ENCODE peak calls at places on chromosomes 16 and 17, in nine cellular contexts. One of them, this sample, is unnamed.

GRCh38 chr16:58417600-58417999 is 25.3 kb downstream of the GINS3 start:
- DNase-seq in H9: no peak
- DNase-seq in heart right ventricle: no peak
- DNase-seq in left ventricle myocardium inferior: peak
- DNase-seq in stomach: no peak
- DNase-seq in PC-3: no peak
- DNase-seq in heart left ventricle: peak
- DNase-seq in RWPE1: no peak
- DNase-seq in AG04450: no peak
- DNase-seq in this sample: no peak

GRCh38 chr17:77036841-77037381 is 103.9 kb upstream of the SEC14L1 start:
- DNase-seq in H9: no peak
- DNase-seq in heart right ventricle: no peak
- DNase-seq in left ventricle myocardium inferior: peak
- DNase-seq in stomach: peak
- DNase-seq in PC-3: no peak
- DNase-seq in heart left ventricle: no peak
- DNase-seq in RWPE1: peak
- DNase-seq in AG04450: no peak
- DNase-seq in this sample: no peak

GRCh38 chr17:14228903-14229302 is 7.8 kb downstream of the CDRT15 start:
- DNase-seq in H9: no peak
- DNase-seq in heart right ventricle: no peak
- DNase-seq in left ventricle myocardium inferior: no peak
- DNase-seq in stomach: no peak
- DNase-seq in PC-3: no peak
- DNase-seq in heart left ventricle: no peak
- DNase-seq in RWPE1: no peak
- DNase-seq in AG04450: peak
- DNase-seq in this sample: no peak

GRCh38 chr16:47037396-47037745 is 63.9 kb upstream of the DNAJA2 start:
- DNase-seq in H9: peak
- DNase-seq in heart right ventricle: peak
- DNase-seq in left ventricle myocardium inferior: peak
- DNase-seq in stomach: peak
- DNase-seq in PC-3: no peak
- DNase-seq in heart left ventricle: no peak
- DNase-seq in RWPE1: no peak
- DNase-seq in AG04450: no peak
- DNase-seq in this sample: no peak

GRCh38 chr16:14428043-14428442 is 202.0 kb downstream of the PARN start:
- DNase-seq in H9: no peak
- DNase-seq in heart right ventricle: no peak
- DNase-seq in left ventricle myocardium inferior: no peak
- DNase-seq in stomach: no peak
- DNase-seq in PC-3: no peak
- DNase-seq in heart left ventricle: no peak
- DNase-seq in RWPE1: no peak
- DNase-seq in AG04450: no peak
- DNase-seq in this sample: no peak

GRCh38 chr17:27038676-27039075 is 255.2 kb upstream of the WSB1 start:
- DNase-seq in H9: no peak
- DNase-seq in heart right ventricle: no peak
- DNase-seq in left ventricle myocardium inferior: no peak
- DNase-seq in stomach: no peak
- DNase-seq in PC-3: peak
- DNase-seq in heart left ventricle: no peak
- DNase-seq in RWPE1: no peak
- DNase-seq in AG04450: no peak
- DNase-seq in this sample: no peak

GRCh38 chr16:86662195-86662594 is 83.8 kb downstream of the FOXL1 start:
- DNase-seq in H9: no peak
- DNase-seq in heart right ventricle: no peak
- DNase-seq in left ventricle myocardium inferior: no peak
- DNase-seq in stomach: no peak
- DNase-seq in PC-3: no peak
- DNase-seq in heart left ventricle: no peak
- DNase-seq in RWPE1: no peak
- DNase-seq in AG04450: no peak
- DNase-seq in this sample: no peak

GRCh38 chr17:29154516-29155234 is 25.5 kb downstream of the MYO18A start:
- DNase-seq in H9: no peak
- DNase-seq in heart right ventricle: no peak
- DNase-seq in left ventricle myocardium inferior: peak
- DNase-seq in stomach: peak
- DNase-seq in PC-3: no peak
- DNase-seq in heart left ventricle: no peak
- DNase-seq in RWPE1: no peak
- DNase-seq in AG04450: no peak
- DNase-seq in this sample: peak

GRCh38 chr17:10558049-10558448 is 8.6 kb upstream of the MYH2 start:
- DNase-seq in H9: no peak
- DNase-seq in heart right ventricle: no peak
- DNase-seq in left ventricle myocardium inferior: no peak
- DNase-seq in stomach: no peak
- DNase-seq in PC-3: no peak
- DNase-seq in heart left ventricle: no peak
- DNase-seq in RWPE1: no peak
- DNase-seq in AG04450: no peak
- DNase-seq in this sample: no peak

GRCh38 chr16:48381201-48381600 is 4.0 kb downstream of the SIAH1 start:
- DNase-seq in H9: no peak
- DNase-seq in heart right ventricle: no peak
- DNase-seq in left ventricle myocardium inferior: no peak
- DNase-seq in stomach: no peak
- DNase-seq in PC-3: no peak
- DNase-seq in heart left ventricle: no peak
- DNase-seq in RWPE1: no peak
- DNase-seq in AG04450: no peak
- DNase-seq in this sample: no peak

GRCh38 chr16:48537275-48537674 is 72.7 kb downstream of the N4BP1 start:
- DNase-seq in H9: no peak
- DNase-seq in heart right ventricle: no peak
- DNase-seq in left ventricle myocardium inferior: no peak
- DNase-seq in stomach: no peak
- DNase-seq in PC-3: no peak
- DNase-seq in heart left ventricle: no peak
- DNase-seq in RWPE1: no peak
- DNase-seq in AG04450: no peak
- DNase-seq in this sample: peak

GRCh38 chr16:7182510-7183109 is 150.0 kb upstream of the RBFOX1 start:
- DNase-seq in H9: peak
- DNase-seq in heart right ventricle: no peak
- DNase-seq in left ventricle myocardium inferior: no peak
- DNase-seq in stomach: no peak
- DNase-seq in PC-3: no peak
- DNase-seq in heart left ventricle: no peak
- DNase-seq in RWPE1: no peak
- DNase-seq in AG04450: no peak
- DNase-seq in this sample: no peak

GRCh38 chr17:31609331-31609730 is 217.9 kb downstream of the RAB11FIP4 start:
- DNase-seq in H9: no peak
- DNase-seq in heart right ventricle: no peak
- DNase-seq in left ventricle myocardium inferior: no peak
- DNase-seq in stomach: no peak
- DNase-seq in PC-3: no peak
- DNase-seq in heart left ventricle: no peak
- DNase-seq in RWPE1: no peak
- DNase-seq in AG04450: no peak
- DNase-seq in this sample: no peak

GRCh38 chr16:88781140-88782077 is 3.6 kb downstream of the PIEZO1 start:
- DNase-seq in H9: no peak
- DNase-seq in heart right ventricle: peak
- DNase-seq in left ventricle myocardium inferior: no peak
- DNase-seq in stomach: no peak
- DNase-seq in PC-3: peak
- DNase-seq in heart left ventricle: no peak
- DNase-seq in RWPE1: no peak
- DNase-seq in AG04450: no peak
- DNase-seq in this sample: peak

GRCh38 chr16:50203681-50204080 is 50.6 kb downstream of the TENT4B start:
- DNase-seq in H9: no peak
- DNase-seq in heart right ventricle: no peak
- DNase-seq in left ventricle myocardium inferior: no peak
- DNase-seq in stomach: no peak
- DNase-seq in PC-3: no peak
- DNase-seq in heart left ventricle: no peak
- DNase-seq in RWPE1: no peak
- DNase-seq in AG04450: no peak
- DNase-seq in this sample: no peak
- H3K27ac ChIP-seq in H9: no peak
- H3K27ac ChIP-seq in heart right ventricle: no peak
- H3K27ac ChIP-seq in left ventricle myocardium inferior: peak
- H3K27ac ChIP-seq in stomach: peak
- H3K27ac ChIP-seq in PC-3: peak
- H3K27ac ChIP-seq in heart left ventricle: peak
- H3K27ac ChIP-seq in RWPE1: peak
- H3K27ac ChIP-seq in AG04450: peak
- H3K27ac ChIP-seq in this sample: peak

GRCh38 chr17:68776451-68776850 is 175.3 kb upstream of the FAM20A start:
- DNase-seq in H9: no peak
- DNase-seq in heart right ventricle: no peak
- DNase-seq in left ventricle myocardium inferior: no peak
- DNase-seq in stomach: no peak
- DNase-seq in PC-3: no peak
- DNase-seq in heart left ventricle: no peak
- DNase-seq in RWPE1: no peak
- DNase-seq in AG04450: no peak
- DNase-seq in this sample: no peak

GRCh38 chr17:68775969-68776368 is 174.8 kb upstream of the FAM20A start:
- DNase-seq in H9: no peak
- DNase-seq in heart right ventricle: no peak
- DNase-seq in left ventricle myocardium inferior: no peak
- DNase-seq in stomach: no peak
- DNase-seq in PC-3: no peak
- DNase-seq in heart left ventricle: no peak
- DNase-seq in RWPE1: no peak
- DNase-seq in AG04450: no peak
- DNase-seq in this sample: no peak

GRCh38 chr17:68777243-68777855 is 176.2 kb upstream of the FAM20A start:
- DNase-seq in H9: peak
- DNase-seq in heart right ventricle: peak
- DNase-seq in left ventricle myocardium inferior: peak
- DNase-seq in stomach: peak
- DNase-seq in PC-3: peak
- DNase-seq in heart left ventricle: peak
- DNase-seq in RWPE1: peak
- DNase-seq in AG04450: peak
- DNase-seq in this sample: peak

GRCh38 chr17:68777856-68778694 is 176.9 kb upstream of the FAM20A start:
- DNase-seq in H9: no peak
- DNase-seq in heart right ventricle: no peak
- DNase-seq in left ventricle myocardium inferior: no peak
- DNase-seq in stomach: peak
- DNase-seq in PC-3: no peak
- DNase-seq in heart left ventricle: no peak
- DNase-seq in RWPE1: no peak
- DNase-seq in AG04450: no peak
- DNase-seq in this sample: no peak

GRCh38 chr17:68775338-68775737 is 174.2 kb upstream of the FAM20A start:
- DNase-seq in H9: no peak
- DNase-seq in heart right ventricle: no peak
- DNase-seq in left ventricle myocardium inferior: no peak
- DNase-seq in stomach: no peak
- DNase-seq in PC-3: peak
- DNase-seq in heart left ventricle: no peak
- DNase-seq in RWPE1: no peak
- DNase-seq in AG04450: no peak
- DNase-seq in this sample: no peak
- H3K27ac ChIP-seq in H9: no peak
- H3K27ac ChIP-seq in heart right ventricle: peak
- H3K27ac ChIP-seq in left ventricle myocardium inferior: peak
- H3K27ac ChIP-seq in stomach: no peak
- H3K27ac ChIP-seq in PC-3: peak
- H3K27ac ChIP-seq in heart left ventricle: peak
- H3K27ac ChIP-seq in RWPE1: no peak
- H3K27ac ChIP-seq in AG04450: no peak
- H3K27ac ChIP-seq in this sample: no peak

DNA sequence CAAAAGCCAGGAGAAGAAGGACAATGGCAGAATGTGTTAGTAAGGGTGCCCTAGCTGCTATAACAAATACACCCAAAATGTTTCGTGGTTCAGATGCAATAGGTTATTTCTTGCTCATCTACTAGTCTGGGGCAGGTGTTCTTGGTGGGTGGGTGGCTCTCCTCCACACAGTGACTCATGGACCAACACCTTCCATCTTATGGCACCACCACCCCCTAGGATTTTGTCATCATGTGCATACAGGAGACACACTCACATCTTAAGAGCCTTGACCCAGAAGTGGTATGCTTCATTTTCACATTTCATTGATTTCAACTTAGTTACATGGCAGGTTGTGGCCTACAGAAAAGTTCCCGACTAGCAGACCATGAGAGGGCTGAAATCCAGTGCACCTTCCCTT is 114.7 kb downstream of the AMFR start:
- DNase-seq in H9: no peak
- DNase-seq in heart right ventricle: no peak
- DNase-seq in left ventricle myocardium inferior: no peak
- DNase-seq in stomach: no peak
- DNase-seq in PC-3: no peak
- DNase-seq in heart left ventricle: no peak
- DNase-seq in RWPE1: no peak
- DNase-seq in AG04450: no peak
- DNase-seq in this sample: no peak
- H3K27ac ChIP-seq in H9: no peak
- H3K27ac ChIP-seq in heart right ventricle: no peak
- H3K27ac ChIP-seq in left ventricle myocardium inferior: no peak
- H3K27ac ChIP-seq in stomach: no peak
- H3K27ac ChIP-seq in PC-3: no peak
- H3K27ac ChIP-seq in heart left ventricle: no peak
- H3K27ac ChIP-seq in RWPE1: no peak
- H3K27ac ChIP-seq in AG04450: no peak
- H3K27ac ChIP-seq in this sample: no peak

DNA sequence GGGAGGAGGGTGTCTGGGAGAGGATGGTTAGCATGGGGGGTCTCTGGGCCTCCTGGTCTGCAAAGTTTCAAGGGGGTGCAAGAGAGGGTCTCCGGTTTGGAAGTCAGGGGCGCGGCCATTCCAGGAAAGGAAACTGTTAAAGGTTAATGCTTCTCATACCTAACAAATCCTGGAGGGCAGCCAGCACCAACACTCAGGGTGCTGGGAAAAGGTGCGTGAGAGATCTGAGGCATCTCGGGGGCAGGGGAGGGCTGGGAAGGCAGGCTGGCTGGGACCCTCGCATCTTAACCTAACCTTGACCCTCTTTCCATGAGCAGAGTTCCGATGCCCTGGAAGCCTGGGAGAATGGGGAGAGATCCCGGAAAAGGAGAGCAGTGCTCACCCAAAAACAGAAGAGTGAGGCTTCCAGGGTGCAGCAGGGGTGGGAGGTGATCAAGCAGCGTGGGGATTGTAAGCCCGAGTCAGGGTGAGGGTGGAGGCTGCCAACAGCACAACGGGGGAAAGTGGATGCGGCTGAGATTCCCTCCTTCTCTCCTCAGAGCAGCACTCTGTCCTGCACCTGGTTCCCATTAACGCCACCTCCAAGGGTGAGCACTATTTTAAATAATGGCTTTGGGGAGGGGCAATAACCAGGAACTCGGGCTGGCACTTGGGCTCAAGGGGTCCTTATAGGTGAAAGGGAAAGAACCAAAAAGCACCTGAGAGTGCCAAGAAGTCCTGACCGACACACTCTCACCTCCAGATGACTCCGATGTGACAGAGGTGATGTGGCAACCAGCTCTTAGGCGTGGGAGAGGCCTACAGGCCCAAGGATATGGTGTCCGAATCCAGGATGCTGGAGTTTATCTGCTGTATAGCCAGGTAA is 989 bp downstream of the TNFSF13 start:
- DNase-seq in H9: no peak
- DNase-seq in heart right ventricle: no peak
- DNase-seq in left ventricle myocardium inferior: no peak
- DNase-seq in stomach: peak
- DNase-seq in PC-3: no peak
- DNase-seq in heart left ventricle: no peak
- DNase-seq in RWPE1: no peak
- DNase-seq in AG04450: no peak
- DNase-seq in this sample: peak
- H3K27ac ChIP-seq in H9: no peak
- H3K27ac ChIP-seq in heart right ventricle: peak
- H3K27ac ChIP-seq in left ventricle myocardium inferior: peak
- H3K27ac ChIP-seq in stomach: peak
- H3K27ac ChIP-seq in PC-3: no peak
- H3K27ac ChIP-seq in heart left ventricle: peak
- H3K27ac ChIP-seq in RWPE1: peak
- H3K27ac ChIP-seq in AG04450: no peak
- H3K27ac ChIP-seq in this sample: peak

This sample was measured in upper lobe of left lung.